ENCODE peak calls at places on chromosomes 16 and 17, in nine cellular contexts. U is HAP-1; Y is right cardiac atrium; H is activated CD4-positive, alpha-beta T cell treated with anti-CD3 and anti-CD28 coated beads, Interleukin-2, amount 50 U/mL, for 1 hour; T is Calu3; I is Caco-2; L is AG08396; O is mucosa of descending colon; Q is HFF-Myc. D is an unnamed sample.

GRCh38 chr17:7897773-7898172 is 9.2 kb downstream of the CHD3 start:
- DNase-seq in Y (no peak), Q (no peak), H (no peak), I (peak), L (peak), U (no peak), O (no peak), T (no peak), D (no peak)

GRCh38 chr17:27609606-27610303 is 21.2 kb upstream of the LGALS9 start:
- DNase-seq in I (peak), L (peak), T (peak), Y (no peak), H (peak), Q (peak), U (peak), O (peak), D (no peak)

GRCh38 chr16:69073181-69073669 is 32.2 kb upstream of the HAS3 start:
- DNase-seq in Y (no peak), I (no peak), T (peak), L (no peak), U (no peak), H (no peak), O (no peak), Q (peak), D (peak)

GRCh38 chr16:287298-287811 is 4.4 kb downstream of the PDIA2 start:
- DNase-seq in I (no peak), H (no peak), Q (no peak), T (no peak), U (no peak), O (no peak), L (no peak), Y (no peak), D (no peak)

GRCh38 chr16:17827313-17827712 is 356.6 kb upstream of the XYLT1 start:
- DNase-seq in L (no peak), T (no peak), U (no peak), Q (no peak), O (no peak), Y (no peak), I (no peak), H (no peak), D (no peak)

GRCh38 chr17:60321336-60322055 is 70.4 kb downstream of the USP32 start:
- DNase-seq in I (no peak), T (no peak), H (no peak), L (no peak), U (no peak), Q (no peak), Y (no peak), O (no peak), D (no peak)

GRCh38 chr16:15754821-15755534 is 101.8 kb downstream of the MYH11 start:
- DNase-seq in I (no peak), O (no peak), Y (no peak), T (no peak), Q (no peak), H (no peak), L (no peak), U (no peak), D (no peak)

GRCh38 chr16:80231888-80232287 is 308.9 kb upstream of the DYNLRB2 start:
- DNase-seq in O (no peak), H (no peak), I (no peak), Q (peak), U (no peak), L (peak), Y (no peak), T (no peak), D (no peak)

GRCh38 chr16:25155553-25156460 is 44.3 kb downstream of the LCMT1 start:
- DNase-seq in H (no peak), L (no peak), Y (no peak), Q (no peak), I (no peak), O (no peak), U (no peak), T (no peak), D (no peak)

GRCh38 chr17:67746704-67747571 is 29.2 kb downstream of the NOL11 start:
- DNase-seq in H (no peak), Y (no peak), Q (no peak), L (no peak), U (peak), O (no peak), I (no peak), T (no peak), D (no peak)

GRCh38 chr17:46032909-46033308 is 33.9 kb downstream of the STH start:
- DNase-seq in U (no peak), Y (no peak), L (no peak), H (no peak), I (no peak), O (no peak), T (no peak), Q (no peak), D (no peak)

GRCh38 chr16:75460441-75460840 is 4.0 kb downstream of the TMEM170A start:
- DNase-seq in H (no peak), U (no peak), Y (no peak), I (no peak), O (no peak), T (no peak), L (no peak), Q (no peak), D (no peak)

GRCh38 chr17:29546085-29546484 is 20.8 kb downstream of the ABHD15 start:
- DNase-seq in H (no peak), L (no peak), I (no peak), T (no peak), Q (no peak), U (no peak), Y (no peak), O (no peak), D (no peak)